ENCODE peak calls at places on chromosomes 4 and X, in nine cellular contexts. H is uterus, W is AG10803, L is mucosa of descending colon, A is neural crest cell, T is fibroblast of pulmonary artery, S is stomach, D is BJ, N is H1. G is an unnamed sample.

GRCh38 chr4:185470503-185471195 is 884 bp downstream of the CCDC110 start:
- DNase-seq in H (peak; percentile 69), W (peak; percentile 12), L (peak; percentile 85), A (peak; percentile 11), T (peak; percentile 34), S (peak; percentile 76), D (no peak), N (peak; percentile 71), G (peak; percentile 34)

GRCh38 chr4:6926681-6927478 is 17.3 kb downstream of the TBC1D14 start:
- DNase-seq in H (no peak), W (no peak), L (peak; percentile 89), A (no peak), T (peak; percentile 18), S (peak; percentile 62), D (no peak), N (no peak), G (no peak)

GRCh38 chr4:151781026-151781425 is 20.2 kb upstream of the GATB start:
- DNase-seq in H (no peak), W (no peak), L (no peak), A (no peak), T (no peak), S (no peak), D (no peak), N (no peak), G (no peak)

GRCh38 chrX:78687586-78687985 is 28.5 kb upstream of the RTL3 start:
- DNase-seq in H (no peak), W (no peak), L (no peak), A (no peak), T (no peak), S (no peak), D (no peak), N (no peak), G (no peak)

GRCh38 chr4:31702291-31702690 is 982.1 kb downstream of the PCDH7 start:
- DNase-seq in H (no peak), W (no peak), L (no peak), A (no peak), T (no peak), S (no peak), D (no peak), N (no peak), G (no peak)

GRCh38 chr4:8038083-8038482 is 98.4 kb upstream of the AFAP1 start:
- DNase-seq in H (no peak), W (no peak), L (no peak), A (no peak), T (no peak), S (no peak), D (no peak), N (no peak), G (no peak)

GRCh38 chrX:19991350-19991718 is 473 bp upstream of the BCLAF3 start:
- DNase-seq in H (no peak), W (no peak), L (no peak), A (no peak), T (no peak), S (no peak), D (no peak), N (no peak), G (no peak)

GRCh38 chr4:8322794-8323704 is 53.5 kb downstream of the HTRA3 start:
- DNase-seq in H (no peak), W (no peak), L (no peak), A (no peak), T (no peak), S (peak; percentile 5), D (no peak), N (peak; percentile 11), G (no peak)

GRCh38 chr4:53376900-53377299 is 541 bp upstream of the FIP1L1 start:
- DNase-seq in H (no peak), W (no peak), L (no peak), A (no peak), T (no peak), S (no peak), D (no peak), N (no peak), G (no peak)

GRCh38 chr4:123984881-123985280 is 588.3 kb downstream of the SPRY1 start:
- DNase-seq in H (no peak), W (no peak), L (no peak), A (no peak), T (no peak), S (no peak), D (no peak), N (no peak), G (no peak)

GRCh38 chrX:16023790-16024734 is 99.3 kb upstream of the GRPR start:
- DNase-seq in H (no peak), W (peak; percentile 30), L (no peak), A (no peak), T (no peak), S (no peak), D (no peak), N (no peak), G (no peak)

GRCh38 chrX:1681439-1681838 is 66.6 kb downstream of the ASMT start:
- DNase-seq in H (no peak), W (no peak), L (no peak), A (no peak), T (no peak), S (no peak), D (no peak), N (no peak), G (no peak)

GRCh38 chrX:109987884-109988283 is 15.0 kb upstream of the TMEM164 start:
- DNase-seq in H (no peak), W (no peak), L (no peak), A (no peak), T (peak; percentile 77), S (no peak), D (no peak), N (no peak), G (no peak)

GRCh38 chrX:115339441-115340025 is 50.0 kb downstream of the LUZP4 start:
- DNase-seq in H (peak; percentile 30), W (peak; percentile 87), L (no peak), A (no peak), T (peak; percentile 96), S (no peak), D (peak; percentile 9), N (no peak), G (no peak)

GRCh38 chrX:115341421-115341820 is 51.9 kb downstream of the LUZP4 start:
- DNase-seq in H (no peak), W (no peak), L (no peak), A (no peak), T (no peak), S (no peak), D (no peak), N (no peak), G (no peak)

GRCh38 chrX:115348440-115349225 is 59.1 kb downstream of the LUZP4 start:
- DNase-seq in H (no peak), W (no peak), L (no peak), A (no peak), T (no peak), S (no peak), D (no peak), N (no peak), G (no peak)

GRCh38 chrX:115345654-115346014 is 56.1 kb downstream of the LUZP4 start:
- DNase-seq in H (no peak), W (peak; percentile 38), L (no peak), A (no peak), T (peak; percentile 37), S (no peak), D (no peak), N (no peak), G (no peak)

GRCh38 chrX:115344885-115345653 is 55.6 kb downstream of the LUZP4 start:
- DNase-seq in H (peak; percentile 95), W (peak; percentile 96), L (peak; percentile 71), A (no peak), T (peak; percentile 97), S (peak; percentile 65), D (peak; percentile 71), N (no peak), G (no peak)
- TF ChIP-seq CTCF in H (no peak), W (peak; percentile 15), L (no peak), A (no peak), T (no peak), S (no peak), D (no peak), N (no peak), G (no peak)

GRCh38 chr4:16914208-16914607 is 15.8 kb upstream of the LDB2 start:
- DNase-seq in H (no peak), W (peak; percentile 55), L (no peak), A (no peak), T (peak; percentile 65), S (no peak), D (no peak), N (no peak), G (no peak)
- TF ChIP-seq CTCF in H (peak; percentile 16), W (peak; percentile 66), L (no peak), A (no peak), T (peak; percentile 61), S (no peak), D (peak; percentile 59), N (peak; percentile 58), G (no peak)

GRCh38 chr4:3784469-3785291 is 18.5 kb downstream of the ADRA2C start:
- DNase-seq in H (no peak), W (no peak), L (no peak), A (no peak), T (no peak), S (no peak), D (no peak), N (no peak), G (no peak)

GRCh38 chr4:3785292-3785565 is 19.0 kb downstream of the ADRA2C start:
- DNase-seq in H (no peak), W (no peak), L (no peak), A (no peak), T (no peak), S (no peak), D (no peak), N (no peak), G (no peak)

GRCh38 chr4:3788366-3788660 is 22.1 kb downstream of the ADRA2C start:
- DNase-seq in H (no peak), W (no peak), L (no peak), A (no peak), T (no peak), S (no peak), D (no peak), N (no peak), G (no peak)

GRCh38 chr4:3787489-3788365 is 21.5 kb downstream of the ADRA2C start:
- DNase-seq in H (no peak), W (no peak), L (no peak), A (no peak), T (no peak), S (no peak), D (no peak), N (no peak), G (no peak)

GRCh38 chr4:3786196-3786869 is 20.1 kb downstream of the ADRA2C start:
- DNase-seq in H (no peak), W (no peak), L (no peak), A (no peak), T (no peak), S (peak; percentile 34), D (no peak), N (no peak), G (no peak)
- TF ChIP-seq CTCF in H (no peak), W (no peak), L (peak; percentile 15), A (no peak), T (no peak), S (peak; percentile 19), D (no peak), N (no peak), G (peak; percentile 26)

GRCh38 chr4:34417160-34417559 is 1827.2 kb downstream of the ARAP2 start:
- DNase-seq in H (no peak), W (peak; percentile 0), L (no peak), A (no peak), T (no peak), S (no peak), D (no peak), N (no peak), G (no peak)

DNA sequence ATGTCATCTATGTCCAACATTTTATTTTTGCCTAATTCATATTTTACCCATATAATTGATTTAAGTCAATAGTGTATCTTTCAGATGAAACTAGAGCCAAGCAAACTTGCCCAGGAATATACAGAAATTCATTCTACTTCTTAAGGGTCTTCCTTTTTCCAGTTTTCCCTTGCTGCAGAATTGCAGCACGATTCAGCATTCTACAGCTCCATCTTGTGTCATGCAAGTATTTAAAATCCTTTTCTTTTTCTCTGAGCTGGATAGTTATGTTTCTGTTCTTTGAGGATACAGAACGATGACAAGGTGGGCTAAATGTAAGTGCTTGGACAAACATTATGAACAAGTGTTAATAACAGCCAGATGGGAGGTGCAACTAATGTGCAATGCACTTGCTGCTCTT is 1821.8 kb downstream of the ARAP2 start:
- DNase-seq in H (no peak), W (peak; percentile 4), L (no peak), A (no peak), T (peak; percentile 60), S (no peak), D (no peak), N (no peak), G (no peak)
- TF ChIP-seq CTCF in H (no peak), W (peak; percentile 18), L (no peak), A (no peak), T (peak; percentile 26), S (no peak), D (no peak), N (no peak), G (no peak)

G was measured in progenitor cell of endocrine pancreas.